ENCODE peak calls at places on chromosomes 3 and 15, in seven cellular contexts. B is stromal cell of bone marrow, A is Calu3, K is LoVo, H is heart left ventricle, Q is natural killer cell, D is upper lobe of right lung. C is an unnamed sample.

GRCh38 chr3:81793410-81793809 is 32.0 kb upstream of the GBE1 start:
- DNase-seq in Q (no peak), K (no peak), D (no peak), A (no peak), H (no peak), B (no peak), C (no peak)

GRCh38 chr3:149120051-149120972 is 9.1 kb upstream of the HPS3 start:
- DNase-seq in K (peak), A (peak), H (no peak), D (no peak), B (peak), Q (no peak), C (peak)

GRCh38 chr3:197298858-197299854 is 744 bp upstream of the DLG1 start:
- DNase-seq in H (peak), Q (no peak), D (peak), K (peak), A (peak), B (no peak), C (no peak)

GRCh38 chr3:112908252-112908651 is 61.6 kb upstream of the CD200R1L start:
- DNase-seq in Q (no peak), K (no peak), D (no peak), A (no peak), B (no peak), H (no peak), C (no peak)

GRCh38 chr3:80357761-80358160 is 590.0 kb upstream of the ROBO1 start:
- DNase-seq in B (no peak), D (no peak), H (no peak), Q (no peak), K (no peak), A (no peak), C (no peak)

GRCh38 chr3:38247366-38248035 is 18.1 kb upstream of the SLC22A13 start:
- DNase-seq in B (peak), Q (no peak), K (peak), H (peak), D (no peak), A (peak), C (peak)

GRCh38 chr15:61141497-61142125 is 87.5 kb downstream of the RORA start:
- DNase-seq in D (no peak), A (no peak), K (no peak), H (no peak), Q (no peak), B (no peak), C (no peak)

GRCh38 chr3:112761062-112761638 is 85.5 kb downstream of the CD200R1L start:
- DNase-seq in D (no peak), H (no peak), Q (no peak), A (no peak), K (no peak), B (no peak), C (no peak)

GRCh38 chr3:170737763-170738162 is 132.2 kb downstream of the RPL22L1 start:
- DNase-seq in A (no peak), Q (no peak), D (no peak), K (no peak), B (no peak), H (no peak), C (no peak)

GRCh38 chr3:85801955-85802354 is 843.2 kb downstream of the CADM2 start:
- DNase-seq in D (no peak), K (no peak), Q (no peak), A (peak), B (no peak), H (no peak), C (no peak)